ENCODE peak calls at places on chromosome 6, in nine cellular contexts. T, C, Y, I, H, X, U, J and D are unnamed samples.

GRCh38 chr6:16130932-16131387 is 2.1 kb downstream of the MYLIP start:
- DNase-seq in T (no peak), C (peak; percentile 86), Y (peak; percentile 25), I (peak; percentile 55), H (peak; percentile 91), X (peak; percentile 65), U (no peak), J (peak; percentile 39), D (peak; percentile 18)

GRCh38 chr6:44076366-44077200 is 50.7 kb downstream of the MRPL14 start:
- DNase-seq in T (no peak), C (peak; percentile 68), Y (no peak), I (peak; percentile 83), H (peak; percentile 30), X (no peak), U (no peak), J (no peak), D (no peak)

GRCh38 chr6:131923356-131923755 is 27.8 kb downstream of the CCN2 start:
- DNase-seq in T (no peak), C (peak; percentile 72), Y (peak; percentile 51), I (peak; percentile 70), H (peak; percentile 74), X (peak; percentile 8), U (no peak), J (no peak), D (peak; percentile 82)

GRCh38 chr6:128117916-128118315 is 217.1 kb upstream of the THEMIS start:
- DNase-seq in T (no peak), C (no peak), Y (no peak), I (no peak), H (no peak), X (no peak), U (no peak), J (no peak), D (no peak)

GRCh38 chr6:40819182-40819834 is 219.7 kb downstream of the UNC5CL start:
- DNase-seq in T (no peak), C (no peak), Y (no peak), I (no peak), H (no peak), X (peak; percentile 14), U (no peak), J (no peak), D (no peak)

GRCh38 chr6:132190097-132190814 is 211.0 kb downstream of the MOXD1 start:
- DNase-seq in T (no peak), C (peak; percentile 93), Y (no peak), I (no peak), H (peak; percentile 11), X (no peak), U (no peak), J (no peak), D (no peak)

GRCh38 chr6:42268016-42268834 is 50.6 kb upstream of the MRPS10 start:
- DNase-seq in T (no peak), C (no peak), Y (no peak), I (no peak), H (no peak), X (no peak), U (no peak), J (no peak), D (no peak)

GRCh38 chr6:133768656-133769295 is 120.1 kb upstream of the TCF21 start:
- DNase-seq in T (no peak), C (peak; percentile 14), Y (no peak), I (peak; percentile 22), H (no peak), X (peak; percentile 2), U (no peak), J (no peak), D (no peak)

GRCh38 chr6:45420083-45420908 is 42.6 kb upstream of the SUPT3H start:
- DNase-seq in T (no peak), C (peak; percentile 63), Y (peak; percentile 61), I (no peak), H (no peak), X (peak; percentile 49), U (no peak), J (peak; percentile 59), D (no peak)

GRCh38 chr6:112085666-112086065 is 1.6 kb downstream of the TUBE1 start:
- DNase-seq in T (no peak), C (no peak), Y (no peak), I (no peak), H (no peak), X (no peak), U (no peak), J (no peak), D (no peak)

GRCh38 chr6:14763616-14764015 is 482.3 kb upstream of the JARID2 start:
- DNase-seq in T (no peak), C (no peak), Y (no peak), I (no peak), H (no peak), X (no peak), U (no peak), J (no peak), D (no peak)

GRCh38 chr6:83252717-83253116 is 59.6 kb downstream of the RWDD2A start:
- DNase-seq in T (no peak), C (peak; percentile 61), Y (no peak), I (no peak), H (no peak), X (no peak), U (no peak), J (no peak), D (no peak)

GRCh38 chr6:37897819-37898534 is 78.5 kb downstream of the ZFAND3 start:
- DNase-seq in T (no peak), C (no peak), Y (no peak), I (no peak), H (no peak), X (no peak), U (no peak), J (no peak), D (no peak)

GRCh38 chr6:41519305-41519747 is 26.9 kb upstream of the FOXP4 start:
- DNase-seq in T (no peak), C (no peak), Y (no peak), I (no peak), H (no peak), X (peak; percentile 89), U (no peak), J (no peak), D (no peak)

GRCh38 chr6:96015321-96015790 is 418 bp upstream of the FUT9 start:
- DNase-seq in T (no peak), C (no peak), Y (no peak), I (peak; percentile 74), H (no peak), X (no peak), U (peak; percentile 91), J (no peak), D (no peak)

GRCh38 chr6:6893701-6894100 is 214.1 kb upstream of the RREB1 start:
- DNase-seq in T (no peak), C (no peak), Y (no peak), I (no peak), H (no peak), X (no peak), U (no peak), J (no peak), D (no peak)

GRCh38 chr6:157644043-157644810 is 178.8 kb upstream of the SNX9 start:
- DNase-seq in T (no peak), C (peak; percentile 34), Y (peak; percentile 33), I (no peak), H (no peak), X (no peak), U (no peak), J (no peak), D (no peak)

GRCh38 chr6:11729083-11729482 is 49.5 kb downstream of the ADTRP start:
- DNase-seq in T (no peak), C (no peak), Y (peak; percentile 58), I (no peak), H (no peak), X (no peak), U (no peak), J (peak; percentile 10), D (no peak)

GRCh38 chr6:26598267-26598666 is 1.5 kb downstream of the ABT1 start:
- DNase-seq in T (no peak), C (no peak), Y (no peak), I (peak; percentile 16), H (no peak), X (no peak), U (no peak), J (no peak), D (no peak)

GRCh38 chr6:137867685-137868509 is 838 bp downstream of the TNFAIP3 start:
- DNase-seq in T (no peak), C (peak; percentile 43), Y (no peak), I (peak; percentile 39), H (peak; percentile 69), X (peak; percentile 19), U (no peak), J (peak; percentile 51), D (no peak)

GRCh38 chr6:144131248-144131709 is 19.0 kb upstream of the STX11 start:
- DNase-seq in T (no peak), C (peak; percentile 14), Y (no peak), I (no peak), H (peak; percentile 33), X (no peak), U (no peak), J (no peak), D (no peak)

GRCh38 chr6:170450946-170451761 is 102.0 kb downstream of the PSMB1 start:
- DNase-seq in T (no peak), C (no peak), Y (no peak), I (no peak), H (no peak), X (no peak), U (no peak), J (no peak), D (no peak)

GRCh38 chr6:44096615-44097014 is 30.6 kb downstream of the MRPL14 start:
- DNase-seq in T (peak; percentile 52), C (peak; percentile 68), Y (peak; percentile 79), I (peak; percentile 88), H (peak; percentile 81), X (peak; percentile 56), U (peak; percentile 15), J (peak; percentile 77), D (no peak)

GRCh38 chr6:282177-282866 is 10.0 kb upstream of the DUSP22 start:
- DNase-seq in T (no peak), C (no peak), Y (no peak), I (no peak), H (no peak), X (no peak), U (no peak), J (no peak), D (no peak)

GRCh38 chr6:22468566-22468965 is 100.8 kb upstream of the HDGFL1 start:
- DNase-seq in T (no peak), C (peak; percentile 4), Y (no peak), I (no peak), H (no peak), X (no peak), U (no peak), J (no peak), D (no peak)

GRCh38 chr6:152954443-152954842 is 28.4 kb downstream of the FBXO5 start:
- DNase-seq in T (no peak), C (no peak), Y (no peak), I (no peak), H (peak; percentile 21), X (no peak), U (no peak), J (no peak), D (no peak)

GRCh38 chr6:154868143-154868594 is 126.9 kb upstream of the TIAM2 start:
- DNase-seq in T (no peak), C (peak; percentile 50), Y (no peak), I (no peak), H (peak; percentile 53), X (peak; percentile 48), U (no peak), J (no peak), D (no peak)

GRCh38 chr6:135145509-135145865 is 35.6 kb upstream of the MYB start:
- DNase-seq in T (no peak), C (peak; percentile 9), Y (no peak), I (no peak), H (no peak), X (no peak), U (no peak), J (no peak), D (no peak)

GRCh38 chr6:47595785-47596184 is 102.6 kb upstream of the ADGRF4 start:
- DNase-seq in T (no peak), C (no peak), Y (no peak), I (peak; percentile 18), H (no peak), X (no peak), U (no peak), J (no peak), D (no peak)

GRCh38 chr6:46491201-46491788 is at the start of gene RCAN2:
- DNase-seq in T (no peak), C (peak; percentile 35), Y (peak; percentile 35), I (peak; percentile 76), H (peak; percentile 19), X (peak; percentile 69), U (peak; percentile 74), J (peak; percentile 7), D (peak; percentile 55)

GRCh38 chr6:150987371-150987828 is 121.9 kb downstream of the MTHFD1L start:
- DNase-seq in T (no peak), C (no peak), Y (peak; percentile 8), I (no peak), H (peak; percentile 48), X (no peak), U (no peak), J (peak; percentile 4), D (no peak)